ENCODE peak calls at places on chromosomes 6 and 20, in five cellular contexts. Q is GM23338, Z is mesendoderm, X is hepatocyte, N is IMR-90. Y is an unnamed sample.

GRCh38 chr20:18031888-18032509 is 25.7 kb downstream of the OVOL2 start:
- DNase-seq in N (no peak), Q (no peak), X (peak; percentile 48), Z (no peak), Y (no peak)

GRCh38 chr6:38676974-38677544 is 25.9 kb downstream of the GLO1 start:
- DNase-seq in N (no peak), Z (no peak), Q (no peak), X (no peak), Y (no peak)

GRCh38 chr6:137044366-137045220 is at the start of gene IL20RA:
- DNase-seq in Z (peak; percentile 49), X (peak; percentile 53), N (no peak), Q (peak; percentile 80), Y (no peak)

GRCh38 chr20:13953227-13953626 is 37.2 kb downstream of the SEL1L2 start:
- DNase-seq in Z (peak; percentile 44), N (no peak), X (no peak), Q (peak; percentile 79), Y (no peak)

GRCh38 chr6:163970846-163971564 is 556.5 kb downstream of the QKI start:
- DNase-seq in X (no peak), Q (no peak), Z (no peak), N (no peak), Y (no peak)

GRCh38 chr6:95249176-95249575 is 328.2 kb upstream of the MANEA start:
- DNase-seq in N (peak; percentile 80), X (no peak), Z (no peak), Q (no peak), Y (peak; percentile 2)

GRCh38 chr6:46605091-46605797 is 47.4 kb downstream of the CYP39A1 start:
- DNase-seq in X (no peak), N (no peak), Z (no peak), Q (no peak), Y (no peak)

GRCh38 chr6:40807484-40807883 is 220.3 kb upstream of the LRFN2 start:
- DNase-seq in X (no peak), Q (no peak), Z (no peak), N (no peak), Y (peak; percentile 65)

GRCh38 chr6:138198430-138199091 is 19.7 kb downstream of the PBOV1 start:
- DNase-seq in N (no peak), Q (peak; percentile 51), Z (no peak), X (no peak), Y (no peak)

GRCh38 chr6:70860044-70860443 is 96.8 kb downstream of the B3GAT2 start:
- DNase-seq in N (peak; percentile 44), Z (no peak), Q (no peak), X (no peak), Y (no peak)

GRCh38 chr20:56925696-56926101 is 296.6 kb downstream of the TFAP2C start:
- DNase-seq in X (no peak), Z (no peak), Q (no peak), N (no peak), Y (no peak)

GRCh38 chr20:45091366-45091765 is 9.6 kb downstream of the KCNS1 start:
- DNase-seq in N (no peak), Z (no peak), Q (no peak), X (no peak), Y (no peak)

GRCh38 chr6:55438217-55438616 is 110.9 kb downstream of the GFRAL start:
- DNase-seq in Q (no peak), N (no peak), X (no peak), Z (no peak), Y (no peak)

GRCh38 chr20:54624701-54625472 is 149.5 kb downstream of the DOK5 start:
- DNase-seq in X (peak; percentile 35), Z (peak; percentile 47), N (peak; percentile 6), Q (no peak), Y (no peak)

GRCh38 chr6:159114569-159114968 is 54.6 kb upstream of the FNDC1 start:
- DNase-seq in N (no peak), X (no peak), Z (no peak), Q (no peak), Y (no peak)

GRCh38 chr6:99613705-99614429 is 7.2 kb downstream of the PRDM13 start:
- DNase-seq in N (no peak), Z (peak; percentile 60), X (peak; percentile 32), Q (peak; percentile 69), Y (no peak)

GRCh38 chr20:44187054-44187762 is at the start of gene JPH2:
- DNase-seq in X (peak; percentile 70), N (peak; percentile 67), Z (peak; percentile 97), Q (peak; percentile 78), Y (peak; percentile 83)

GRCh38 chr6:90493332-90493731 is 93.5 kb downstream of the MAP3K7 start:
- DNase-seq in Q (no peak), X (no peak), Z (no peak), N (peak; percentile 54), Y (peak; percentile 54)

GRCh38 chr6:1620504-1621327 is 11.0 kb downstream of the FOXC1 start:
- DNase-seq in X (no peak), Z (no peak), Q (peak; percentile 38), N (no peak), Y (no peak)

GRCh38 chr20:53524589-53525311 is 68.9 kb downstream of the ZNF217 start:
- DNase-seq in N (no peak), Z (no peak), Q (peak; percentile 21), X (no peak), Y (no peak)

GRCh38 chr20:16711859-16712258 is 18.0 kb upstream of the SNRPB2 start:
- DNase-seq in X (no peak), N (no peak), Q (no peak), Z (no peak), Y (no peak)

GRCh38 chr6:35719407-35719829 is 17.4 kb upstream of the ARMC12 start:
- DNase-seq in X (no peak), N (no peak), Q (no peak), Z (no peak), Y (no peak)

GRCh38 chr6:35148167-35148741 is 7.1 kb upstream of the TCP11 start:
- DNase-seq in X (no peak), Q (peak; percentile 98), Z (peak; percentile 98), N (peak; percentile 77), Y (peak; percentile 48)

GRCh38 chr20:47776639-47777038 is 8.6 kb downstream of the SULF2 start:
- DNase-seq in Q (no peak), X (no peak), Z (no peak), N (no peak), Y (no peak)

GRCh38 chr20:25226433-25227316 is 21.2 kb upstream of the PYGB start:
- DNase-seq in N (no peak), Z (no peak), Q (no peak), X (no peak), Y (no peak)

GRCh38 chr20:52552181-52552872 is 360.7 kb upstream of the ZFP64 start:
- DNase-seq in X (no peak), Z (no peak), N (peak; percentile 66), Q (peak; percentile 38), Y (peak; percentile 21)

GRCh38 chr20:7113577-7114466 is 346.3 kb downstream of the BMP2 start:
- DNase-seq in N (peak; percentile 1), Q (peak; percentile 76), X (peak; percentile 73), Z (peak; percentile 83), Y (peak; percentile 43)

GRCh38 chr20:60250251-60250650 is 292.0 kb downstream of the CDH26 start:
- DNase-seq in N (peak; percentile 18), X (no peak), Z (no peak), Q (no peak), Y (no peak)

DNA sequence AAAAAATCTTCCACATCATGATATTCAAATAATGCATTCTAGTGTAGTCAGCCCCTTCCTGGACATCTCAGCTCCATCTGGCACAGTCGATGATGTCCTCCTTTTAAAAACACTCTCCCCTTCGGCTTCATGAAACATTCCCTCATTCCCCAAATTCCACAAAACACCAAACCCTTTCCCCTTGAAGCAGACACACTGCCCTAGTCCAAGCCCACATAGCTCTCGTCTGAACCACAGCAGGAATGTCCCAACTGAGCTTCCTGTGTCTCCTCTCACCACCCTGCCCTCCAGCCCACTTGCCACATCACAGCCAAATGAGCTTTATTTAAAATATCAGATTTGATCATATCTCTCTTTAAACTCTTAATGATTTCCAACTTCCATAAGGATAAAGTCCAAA is 106.4 kb upstream of the CARMIL1 start:
- DNase-seq in Q (peak; percentile 23), N (peak; percentile 92), X (no peak), Z (peak; percentile 81), Y (peak; percentile 62)
- H3K4me2 ChIP-seq in Q (no peak overlapping the region), N (no peak overlapping the region), X (no peak overlapping the region), Z (no peak overlapping the region), Y (peak overlapping the region; percentile 39)

DNA sequence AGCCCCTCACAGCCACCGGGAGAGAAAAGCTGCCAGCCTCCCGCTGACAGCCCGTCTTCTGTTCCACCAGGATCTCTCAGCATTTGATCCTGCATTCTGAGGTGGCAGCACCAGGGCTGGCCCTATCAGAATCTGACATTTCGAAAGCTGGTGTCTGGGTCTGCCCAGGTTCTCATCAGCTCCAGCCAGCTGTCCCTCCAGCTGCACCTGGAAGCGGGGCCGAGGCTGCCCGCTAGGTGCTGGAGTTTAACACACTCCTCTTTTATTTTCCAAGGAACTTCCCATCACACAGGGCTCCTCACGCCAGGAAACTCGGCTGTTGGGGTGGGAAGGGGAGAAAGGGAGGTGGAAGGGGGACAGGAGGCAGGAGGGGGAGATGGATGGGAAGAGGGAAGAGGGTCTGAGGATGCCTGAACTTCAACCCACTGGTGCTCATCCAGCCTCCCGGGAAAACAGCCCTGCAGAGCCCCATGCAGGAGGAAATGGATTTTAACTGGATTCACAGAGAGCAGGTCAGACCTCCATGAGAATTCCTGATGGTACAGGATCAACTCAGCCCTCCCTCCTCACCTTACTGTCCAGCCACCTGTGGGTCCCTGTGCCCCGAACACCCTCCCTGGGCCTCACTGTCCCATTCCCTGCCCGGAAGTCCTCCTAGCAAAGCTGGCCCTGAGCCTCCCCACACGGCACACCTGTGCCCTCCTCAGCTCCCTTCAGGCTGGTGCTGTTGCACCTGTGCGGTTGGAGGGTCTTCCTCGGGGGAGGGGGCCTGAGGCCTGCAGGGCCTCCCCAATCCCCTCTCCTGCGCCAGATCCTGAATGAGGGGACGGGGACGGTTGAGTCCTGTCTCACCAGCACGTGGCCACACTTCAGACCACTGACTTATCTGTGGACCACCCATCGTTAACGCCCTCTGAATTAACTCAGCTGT is 3.9 kb upstream of the LSM14B start:
- DNase-seq in Q (no peak), N (no peak), X (no peak), Z (no peak), Y (no peak)
- H3K4me2 ChIP-seq in Q (no peak overlapping the region), N (no peak overlapping the region), X (no peak overlapping the region), Z (no peak overlapping the region), Y (no peak overlapping the region)

DNA sequence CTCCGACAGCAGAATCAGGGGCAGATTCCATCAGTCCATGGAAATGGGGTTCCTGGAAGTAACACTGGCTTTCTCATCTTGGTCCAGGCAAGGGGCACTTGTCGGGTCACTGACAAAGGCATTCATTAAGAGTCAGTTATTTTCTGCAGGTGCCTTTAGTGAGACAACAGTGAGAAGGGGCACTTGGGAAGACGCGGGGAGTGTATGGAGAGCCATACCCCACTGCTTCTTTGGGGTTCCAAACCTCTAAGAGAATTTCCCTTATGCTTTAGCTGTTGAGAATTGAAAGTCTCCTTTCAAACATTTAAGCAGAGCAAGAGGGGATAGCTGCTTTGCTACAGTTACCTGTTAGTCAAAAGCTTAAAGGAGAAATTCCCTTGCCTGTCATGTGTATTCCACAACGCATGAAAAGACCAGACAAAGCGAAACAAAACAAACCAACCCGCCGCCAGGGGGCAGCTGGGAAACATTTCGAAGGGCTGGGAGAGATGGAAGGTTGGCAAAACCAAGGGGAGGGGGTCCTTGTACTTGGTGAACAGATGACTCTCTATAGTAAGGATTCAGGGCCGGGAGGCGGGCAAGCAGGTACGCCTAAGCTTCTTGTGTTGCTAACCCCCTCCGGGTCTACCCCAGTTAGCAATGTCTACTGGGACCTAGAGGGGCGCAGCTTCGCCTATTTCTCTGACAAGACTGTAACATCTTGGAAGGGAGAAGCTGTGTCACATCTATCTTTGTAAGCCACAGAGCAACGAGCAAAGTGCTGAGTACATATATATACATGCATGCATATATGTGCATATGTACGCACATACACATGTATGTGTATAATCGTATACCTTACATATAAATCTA is 474.9 kb upstream of the AGPAT4 start:
- DNase-seq in N (no peak), X (peak; percentile 56), Z (peak; percentile 88), Q (peak; percentile 96), Y (no peak)
- H3K4me2 ChIP-seq in N (no peak overlapping the region), X (no peak overlapping the region), Z (no peak overlapping the region), Q (no peak overlapping the region), Y (no peak overlapping the region)

GRCh38 chr20:23452776-23453175 is at the start of gene CST11:
- DNase-seq in Z (no peak), N (no peak), Q (no peak), X (no peak), Y (no peak)
- H3K4me2 ChIP-seq in Z (no peak within 1 kb of the TSS), N (no peak within 1 kb of the TSS), Q (no peak within 1 kb of the TSS), X (no peak within 1 kb of the TSS), Y (no peak within 1 kb of the TSS)

Y was measured in mammary epithelial cell.